ENCODE peak calls at places on chromosomes 5 and 9, in five cellular contexts. W is neural progenitor cell, H is GM23338, K is GM23248, S is SK-N-SH. P is an unnamed sample.

GRCh38 chr5:86768699-86769202 is 151.0 kb downstream of the COX7C start:
- DNase-seq in W (no peak), H (peak; percentile 27), K (no peak), S (no peak), P (no peak)

GRCh38 chr5:150542933-150543445 is 35.1 kb downstream of the NDST1 start:
- DNase-seq in W (no peak), H (no peak), K (no peak), S (no peak), P (no peak)

GRCh38 chr9:97848582-97849237 is 4.3 kb upstream of the FOXE1 start:
- DNase-seq in W (peak; percentile 59), H (peak; percentile 47), K (peak; percentile 39), S (no peak), P (no peak)

GRCh38 chr5:56910123-56910951 is 941 bp downstream of the SETD9 start:
- DNase-seq in W (peak; percentile 70), H (peak; percentile 65), K (peak; percentile 81), S (peak; percentile 36), P (no peak)

GRCh38 chr9:90300901-90301688 is 341.5 kb downstream of the DIRAS2 start:
- DNase-seq in W (no peak), H (no peak), K (peak; percentile 91), S (peak; percentile 58), P (no peak)

GRCh38 chr5:84131372-84131771 is 253.3 kb downstream of the EDIL3 start:
- DNase-seq in W (no peak), H (no peak), K (no peak), S (no peak), P (no peak)

GRCh38 chr5:90941002-90941720 is 382.6 kb downstream of the ADGRV1 start:
- DNase-seq in W (no peak), H (no peak), K (no peak), S (no peak), P (no peak)

GRCh38 chr5:39424751-39425524 is at the start of gene DAB2:
- DNase-seq in W (peak; percentile 91), H (peak; percentile 92), K (peak; percentile 97), S (peak; percentile 37), P (peak; percentile 80)

GRCh38 chr5:113608113-113608551 is 94.6 kb downstream of the YTHDC2 start:
- DNase-seq in W (no peak), H (no peak), K (peak; percentile 21), S (no peak), P (peak; percentile 9)

GRCh38 chr5:67773439-67773988 is 442.0 kb upstream of the PIK3R1 start:
- DNase-seq in W (peak; percentile 50), H (no peak), K (peak; percentile 72), S (no peak), P (no peak)

GRCh38 chr5:132820162-132820754 is 7.2 kb downstream of the SOWAHA start:
- DNase-seq in W (peak; percentile 95), H (peak; percentile 97), K (peak; percentile 92), S (peak; percentile 92), P (peak; percentile 91)

GRCh38 chr5:124655943-124656459 is 90.4 kb downstream of the ZNF608 start:
- DNase-seq in W (no peak), H (no peak), K (peak; percentile 86), S (peak; percentile 57), P (no peak)

GRCh38 chr5:176781638-176782570 is 28.5 kb upstream of the UNC5A start:
- DNase-seq in W (no peak), H (no peak), K (no peak), S (no peak), P (no peak)

GRCh38 chr9:15543033-15543791 is 9.6 kb upstream of the CCDC171 start:
- DNase-seq in W (no peak), H (no peak), K (peak; percentile 6), S (no peak), P (no peak)

GRCh38 chr5:39138892-39139291 is 64.7 kb upstream of the RICTOR start:
- DNase-seq in W (no peak), H (no peak), K (peak; percentile 91), S (no peak), P (no peak)

GRCh38 chr5:31855527-31855862 is 216.6 kb downstream of the PDZD2 start:
- DNase-seq in W (no peak), H (no peak), K (no peak), S (no peak), P (no peak)

GRCh38 chr9:120873512-120873911 is 3.5 kb downstream of the PHF19 start:
- DNase-seq in W (no peak), H (peak; percentile 97), K (no peak), S (no peak), P (peak; percentile 86)
- H3F3A ChIP-seq in W (peaks cover 41% of the 10 kb centered on the region), H (peaks cover 35% of the 10 kb centered on the region), K (no peaks in the 10 kb centered on the region), S (peaks cover 5% of the 10 kb centered on the region), P (peaks cover 73% of the 10 kb centered on the region)

GRCh38 chr5:159440948-159441347 is 110.7 kb upstream of the IL12B start:
- DNase-seq in W (no peak), H (no peak), K (no peak), S (no peak), P (no peak)
- H3F3A ChIP-seq in W (peaks cover 6% of the 10 kb centered on the region), H (no peaks in the 10 kb centered on the region), K (no peaks in the 10 kb centered on the region), S (no peaks in the 10 kb centered on the region), P (no peaks in the 10 kb centered on the region)

GRCh38 chr5:140258016-140258415 is 44.9 kb downstream of the PFDN1 start:
- DNase-seq in W (no peak), H (no peak), K (peak; percentile 53), S (no peak), P (no peak)

GRCh38 chr5:140256726-140257125 is 46.2 kb downstream of the PFDN1 start:
- DNase-seq in W (no peak), H (no peak), K (no peak), S (no peak), P (no peak)

GRCh38 chr5:140260089-140260656 is 42.7 kb downstream of the PFDN1 start:
- DNase-seq in W (no peak), H (no peak), K (no peak), S (no peak), P (no peak)

GRCh38 chr5:140259509-140259908 is 43.4 kb downstream of the PFDN1 start:
- DNase-seq in W (no peak), H (peak; percentile 23), K (no peak), S (no peak), P (no peak)

DNA sequence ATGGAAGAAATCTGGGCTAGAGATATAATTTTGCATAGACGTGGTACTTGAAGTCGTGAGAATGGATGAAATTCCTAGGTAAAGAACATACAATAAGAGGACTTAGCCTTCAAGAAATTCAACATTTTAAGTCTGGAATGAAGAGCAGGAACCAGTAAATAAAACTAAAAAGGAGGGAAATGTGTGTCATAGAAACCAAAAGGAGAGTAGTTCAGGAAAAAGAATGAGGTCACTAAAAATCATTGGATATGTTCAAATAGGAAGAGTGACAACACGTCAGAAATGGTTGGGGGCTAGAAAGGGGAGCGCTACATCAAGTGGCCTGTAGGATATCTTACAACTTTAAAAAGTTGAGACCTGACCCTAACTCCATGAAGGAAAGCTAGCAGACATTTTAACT is 44.0 kb downstream of the PFDN1 start:
- DNase-seq in W (no peak), H (no peak), K (no peak), S (no peak), P (no peak)
- H3F3A ChIP-seq in W (peaks cover 4% of the 10 kb centered on the region), H (no peaks in the 10 kb centered on the region), K (peaks cover 25% of the 10 kb centered on the region), S (peaks cover 30% of the 10 kb centered on the region), P (no peaks in the 10 kb centered on the region)

GRCh38 chr5:141524604-141525597 is 36.0 kb downstream of the PCDHGC5 start:
- DNase-seq in W (peak; percentile 100), H (peak; percentile 100), K (peak; percentile 100), S (peak; percentile 79), P (peak; percentile 73)
- H3F3A ChIP-seq in W (peaks cover 27% of the 10 kb centered on the region), H (peaks cover 9% of the 10 kb centered on the region), K (peaks cover 84% of the 10 kb centered on the region), S (peaks cover 63% of the 10 kb centered on the region), P (peaks cover 12% of the 10 kb centered on the region)

DNA sequence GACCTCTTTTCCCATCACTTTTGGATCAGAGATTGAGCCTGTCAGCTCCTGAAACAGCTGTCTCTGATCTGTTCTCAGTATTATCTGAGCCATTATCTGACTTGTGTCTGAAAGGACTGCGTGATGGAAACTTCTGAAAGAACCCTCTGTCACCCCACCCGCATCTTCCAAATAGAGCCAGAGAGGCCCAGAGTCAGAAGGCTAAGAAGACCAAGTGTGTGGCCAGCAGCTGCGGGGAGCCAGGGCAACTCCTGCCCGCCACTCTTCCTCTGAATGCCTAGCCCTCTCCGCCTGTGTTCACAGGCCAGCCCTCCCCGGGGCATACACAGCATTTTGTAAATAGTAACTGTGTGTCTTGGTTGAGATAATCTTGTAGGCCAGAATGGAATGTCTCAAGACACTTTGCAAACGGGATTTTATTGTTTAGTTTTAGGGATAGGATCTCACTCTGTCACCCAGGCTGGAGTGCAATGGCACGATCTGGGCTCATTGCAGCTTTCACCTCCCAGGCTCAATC is 92.7 kb downstream of the AOPEP start:
- DNase-seq in W (no peak), H (no peak), K (no peak), S (peak; percentile 14), P (no peak)
- H3F3A ChIP-seq in W (peaks cover 14% of the 10 kb centered on the region), H (no peaks in the 10 kb centered on the region), K (peaks cover 6% of the 10 kb centered on the region), S (no peaks in the 10 kb centered on the region), P (peaks cover 14% of the 10 kb centered on the region)

DNA sequence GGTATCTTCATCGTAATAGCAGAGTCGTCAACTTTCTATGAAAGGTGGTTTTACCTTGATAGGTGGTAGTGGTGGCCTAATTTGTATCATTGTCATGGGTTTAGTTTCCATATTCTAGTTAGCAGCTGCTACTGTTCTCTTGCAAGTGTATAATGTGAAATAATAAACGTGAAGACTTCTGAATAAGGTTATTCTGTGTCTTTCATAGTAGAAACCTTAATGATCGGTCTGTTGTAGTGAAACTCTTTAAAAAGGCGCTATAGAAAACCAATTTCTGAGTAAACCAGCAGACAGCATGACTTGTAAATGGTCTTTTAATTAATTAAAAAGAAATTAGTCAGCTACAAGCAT is 1.6 kb downstream of the SET start:
- DNase-seq in W (no peak), H (no peak), K (no peak), S (no peak), P (peak; percentile 37)
- H3F3A ChIP-seq in W (peaks cover 78% of the 10 kb centered on the region), H (peaks cover 67% of the 10 kb centered on the region), K (peaks cover 26% of the 10 kb centered on the region), S (peaks cover 23% of the 10 kb centered on the region), P (peaks cover 34% of the 10 kb centered on the region)